ENCODE peak calls at places on chromosomes 1 and 21, in five cellular contexts. O, N, E, A and D are unnamed samples. For H3K4me1, the result is how much of the 10 kb centered on the place peaks cover.

GRCh38 chr1:203316626-203317093 is 11.3 kb downstream of the BTG2 start:
- DNase-seq in N (peak), O (no peak), A (peak), E (no peak), D (no peak)

GRCh38 chr1:14880456-14881316 is 272.9 kb upstream of the TMEM51 start:
- DNase-seq in O (no peak), A (peak), E (no peak), N (no peak), D (no peak)

GRCh38 chr1:74579425-74579824 is 67.0 kb upstream of the LRRC53 start:
- DNase-seq in E (no peak), A (no peak), O (no peak), N (no peak), D (no peak)

GRCh38 chr1:3054474-3054873 is 14.5 kb upstream of the PRDM16 start:
- DNase-seq in N (peak), O (no peak), E (no peak), A (no peak), D (no peak)

GRCh38 chr1:221620437-221621384 is 121.2 kb downstream of the DUSP10 start:
- DNase-seq in A (peak), N (no peak), O (no peak), E (no peak), D (no peak)

GRCh38 chr1:73593379-73593778 is 604.6 kb downstream of the LRRIQ3 start:
- DNase-seq in E (peak), O (no peak), A (peak), N (peak), D (no peak)

GRCh38 chr1:9687876-9688582 is 36.5 kb downstream of the PIK3CD start:
- DNase-seq in N (peak), E (no peak), O (no peak), A (peak), D (no peak)

GRCh38 chr21:15065381-15066230 is 806 bp upstream of the NRIP1 start:
- DNase-seq in N (peak), E (peak), O (peak), A (peak), D (peak)

GRCh38 chr1:21257431-21258135 is 32.7 kb downstream of the ECE1 start:
- DNase-seq in A (no peak), E (no peak), N (no peak), O (no peak), D (no peak)

GRCh38 chr1:45272943-45273342 is 53.8 kb upstream of the HPDL start:
- DNase-seq in A (peak), O (no peak), E (no peak), N (no peak), D (no peak)

GRCh38 chr1:234102591-234102990 is 198.1 kb downstream of the SLC35F3 start:
- DNase-seq in N (no peak), A (no peak), E (no peak), O (no peak), D (no peak)
- H3K4me1 ChIP-seq in N (under half), A (under half), E (under half), O (under half), D (under half)

DNA sequence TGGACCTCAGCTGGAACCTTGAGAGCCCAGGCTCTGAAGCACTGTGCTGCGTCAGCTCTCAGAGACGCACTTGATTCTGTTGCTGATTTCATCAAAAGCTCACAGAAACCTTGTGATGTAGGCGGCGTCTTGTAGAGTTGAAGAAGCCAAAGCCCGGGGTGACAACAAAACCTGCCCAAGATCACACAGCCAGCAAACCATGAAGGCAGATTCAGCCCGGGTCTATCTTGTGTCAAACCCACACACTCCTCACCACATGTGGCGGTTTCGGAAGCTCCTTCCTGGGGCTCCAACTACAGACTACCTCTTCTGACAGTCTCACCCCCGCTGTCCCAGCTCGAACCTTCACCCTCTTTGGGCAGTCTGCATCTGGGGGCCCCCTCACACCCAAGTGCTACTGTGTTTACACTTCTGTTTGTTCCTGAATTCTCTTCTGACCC is 50.4 kb downstream of the TENT5C start:
- DNase-seq in O (no peak), E (no peak), N (no peak), A (no peak), D (no peak)
- H3K4me3 ChIP-seq in O (no peak), E (no peak), N (no peak), A (no peak), D (no peak)

DNA sequence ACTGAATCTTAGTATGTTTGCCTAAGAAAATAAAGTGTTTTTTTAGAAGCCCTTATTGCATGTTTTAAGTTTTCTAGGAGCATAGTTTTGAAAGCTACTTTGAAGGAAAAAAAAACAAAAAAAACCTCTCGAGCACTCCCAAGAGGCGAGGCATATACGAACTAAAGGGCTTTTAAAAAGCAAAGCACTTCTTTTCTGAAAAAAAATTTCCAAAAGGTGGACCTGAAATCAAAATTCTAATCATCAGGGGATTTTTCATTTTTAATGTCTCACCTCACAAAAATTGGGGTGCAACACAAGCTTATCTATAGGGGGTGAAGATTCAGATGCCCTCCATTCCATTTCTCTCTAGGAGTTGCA is 594 bp downstream of the GLMN start:
- DNase-seq in A (no peak), E (no peak), O (no peak), N (no peak), D (no peak)
- TF ChIP-seq CTCF in A (peak), E (no peak), O (no peak), N (peak), D (no peak)

GRCh38 chr1:212606734-212607205 is 1.8 kb upstream of the ATF3 start:
- DNase-seq in N (peak), E (peak), A (no peak), O (peak), D (no peak)

GRCh38 chr1:212607206-212607923 is 1.2 kb upstream of the ATF3 start:
- DNase-seq in E (peak), A (no peak), N (peak), O (no peak), D (peak)

GRCh38 chr1:212608956-212609700 is 567 bp downstream of the ATF3 start:
- DNase-seq in N (peak), A (peak), O (peak), E (peak), D (peak)

GRCh38 chr1:212608209-212608955 is at the start of gene ATF3:
- DNase-seq in N (peak), A (peak), E (peak), O (peak), D (peak)

GRCh38 chr1:212607924-212608208 is 695 bp upstream of the ATF3 start:
- DNase-seq in O (no peak), E (no peak), A (no peak), N (no peak), D (no peak)
- H3K4me1 ChIP-seq in O (under half), E (under half), A (under half), N (under half), D (under half)

GRCh38 chr1:209344146-209344545 is 239.4 kb upstream of the CAMK1G start:
- DNase-seq in O (no peak), A (no peak), N (no peak), E (no peak), D (no peak)

GRCh38 chr1:209341689-209342420 is 241.7 kb upstream of the CAMK1G start:
- DNase-seq in N (no peak), A (no peak), O (no peak), E (no peak), D (no peak)
- H3K4me3 ChIP-seq in N (no peak), A (no peak), O (no peak), E (no peak), D (no peak)

GRCh38 chr1:49036700-49037099 is 260.0 kb upstream of the BEND5 start:
- DNase-seq in O (no peak), E (no peak), N (no peak), A (no peak), D (no peak)
- TF ChIP-seq CTCF in O (no peak), E (no peak), N (no peak), A (no peak), D (no peak)

DNA sequence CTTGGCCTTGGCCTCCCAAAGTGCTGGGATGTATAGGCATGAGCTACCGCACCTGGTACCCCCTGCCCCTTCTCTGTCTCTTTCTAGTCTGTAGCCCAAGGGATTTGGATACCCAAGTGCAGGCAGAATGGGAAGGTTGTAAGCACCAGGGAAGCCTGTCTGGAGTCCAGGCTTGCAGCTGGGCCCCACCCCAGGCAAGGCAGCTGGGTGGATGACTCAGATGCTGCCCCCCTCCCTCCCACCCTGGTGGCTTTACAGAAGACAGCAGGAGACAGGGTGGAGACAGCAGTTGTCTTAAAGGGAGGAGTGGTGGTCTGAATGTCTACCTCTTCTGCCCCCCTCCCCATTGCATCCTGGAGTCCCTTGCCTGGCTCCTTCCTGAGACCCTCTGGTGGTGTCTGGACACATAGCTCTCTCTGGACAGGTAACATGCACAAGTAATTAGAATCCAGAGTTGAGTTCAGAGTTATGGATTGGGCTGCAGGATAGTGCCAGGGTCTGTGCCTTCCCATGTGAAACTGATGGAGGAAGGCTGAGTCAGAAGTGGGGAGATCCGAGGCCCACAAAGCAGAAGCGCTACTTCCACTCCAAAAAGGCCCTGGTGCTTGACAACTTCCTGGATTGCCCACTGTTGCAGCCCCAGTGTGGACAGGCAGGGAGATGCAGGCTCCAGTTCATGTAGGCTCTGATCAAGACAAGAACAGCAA is 5.1 kb downstream of the LMNA start:
- DNase-seq in N (no peak), O (no peak), E (no peak), A (no peak), D (peak)
- H3K4me1 ChIP-seq in N (half or more), O (half or more), E (under half), A (half or more), D (half or more)